ENCODE peak calls at places on chromosomes 13 and 19, in four cellular contexts. S is sigmoid colon, L is thoracic aorta, K is left ventricle myocardium inferior. C is an unnamed sample.
A peak's percentile ranks its signal among the peaks of the same experiment; 100 is the strongest.

GRCh38 chr13:92896842-92897241 is 329.8 kb upstream of the GPC6 start:
- DNase-seq in K (no peak), S (no peak), L (no peak), C (no peak)

GRCh38 chr13:20057214-20057613 is 98.7 kb downstream of the ZMYM2 start:
- DNase-seq in L (no peak), S (no peak), K (no peak), C (no peak)

GRCh38 chr13:109165417-109165904 is 536.0 kb downstream of the MYO16 start:
- DNase-seq in K (no peak), L (no peak), S (no peak), C (no peak)

GRCh38 chr13:50261502-50261901 is 246.3 kb downstream of the KCNRG start:
- DNase-seq in L (no peak), S (no peak), K (no peak), C (no peak)

GRCh38 chr19:47417746-47418594 is 1.4 kb downstream of the MEIS3 start:
- DNase-seq in S (no peak), L (no peak), K (no peak), C (no peak)

GRCh38 chr13:98535501-98536357 is 41.2 kb downstream of the STK24 start:
- DNase-seq in L (no peak), K (no peak), S (peak; percentile 38), C (no peak)

GRCh38 chr19:7395360-7395781 is 46.6 kb downstream of the ARHGEF18 start:
- DNase-seq in S (no peak), L (no peak), K (no peak), C (no peak)

GRCh38 chr13:98889419-98890079 is 88.3 kb downstream of the DOCK9 start:
- DNase-seq in K (no peak), S (no peak), L (no peak), C (no peak)

GRCh38 chr13:60583911-60584753 is 187.1 kb downstream of the TDRD3 start:
- DNase-seq in S (no peak), K (no peak), L (peak; percentile 5), C (no peak)

GRCh38 chr19:8242212-8242821 is 33.1 kb downstream of the CERS4 start:
- DNase-seq in K (no peak), S (no peak), L (no peak), C (no peak)

GRCh38 chr13:25171517-25172302 is at the start of gene AMER2:
- DNase-seq in S (peak; percentile 79), K (peak; percentile 20), L (no peak), C (no peak)

GRCh38 chr13:28489975-28490550 is 4.9 kb downstream of the FLT1 start:
- DNase-seq in S (no peak), K (no peak), L (no peak), C (no peak)

GRCh38 chr19:51689751-51690358 is 3.3 kb upstream of the SPACA6 start:
- DNase-seq in L (no peak), K (peak; percentile 53), S (peak; percentile 80), C (peak; percentile 76)

GRCh38 chr19:4187313-4188122 is 5.0 kb downstream of the ANKRD24 start:
- DNase-seq in S (no peak), L (no peak), K (no peak), C (no peak)

GRCh38 chr13:21219044-21219381 is 42.6 kb downstream of the MRPL57 start:
- DNase-seq in L (no peak), S (no peak), K (no peak), C (no peak)

GRCh38 chr13:36084131-36084530 is 47.1 kb downstream of the DCLK1 start:
- DNase-seq in K (no peak), S (no peak), L (no peak), C (no peak)

GRCh38 chr13:112447306-112447705 is 71.2 kb downstream of the SPACA7 start:
- DNase-seq in K (no peak), L (no peak), S (no peak), C (no peak)

GRCh38 chr13:25249001-25249543 is 38.2 kb downstream of the MTMR6 start:
- DNase-seq in L (no peak), K (no peak), S (no peak), C (no peak)

GRCh38 chr13:24680258-24680920 is at the start of gene ATP12A:
- DNase-seq in K (no peak), L (no peak), S (no peak), C (no peak)

GRCh38 chr13:59982631-59983382 is 180.9 kb downstream of the DIAPH3 start:
- DNase-seq in K (no peak), S (no peak), L (no peak), C (no peak)

GRCh38 chr19:16621165-16621800 is 6.7 kb downstream of the MED26 start:
- DNase-seq in L (no peak), S (no peak), K (no peak), C (no peak)

GRCh38 chr13:48192536-48192935 is 40.5 kb upstream of the ITM2B start:
- DNase-seq in K (no peak), S (no peak), L (no peak), C (no peak)

GRCh38 chr19:35309481-35310279 is 17.7 kb downstream of the MAG start:
- DNase-seq in L (no peak), K (no peak), S (no peak), C (no peak)

GRCh38 chr19:21559444-21559843 is 54.0 kb downstream of the ZNF429 start:
- DNase-seq in S (no peak), L (no peak), K (no peak), C (no peak)

GRCh38 chr13:51282322-51282721 is 57.2 kb upstream of the SERPINE3 start:
- DNase-seq in S (peak; percentile 46), K (peak; percentile 57), L (no peak), C (no peak)

GRCh38 chr13:26707122-26708006 is 53.2 kb downstream of the GPR12 start:
- DNase-seq in L (no peak), K (no peak), S (no peak), C (no peak)

GRCh38 chr19:13961826-13962737 is 9.8 kb downstream of the DCAF15 start:
- DNase-seq in K (no peak), S (no peak), L (no peak), C (no peak)

GRCh38 chr13:94678845-94679244 is 33.5 kb downstream of the SOX21 start:
- DNase-seq in L (no peak), K (no peak), S (no peak), C (no peak)

GRCh38 chr13:32443111-32443510 is 15.2 kb upstream of the N4BP2L1 start:
- DNase-seq in S (no peak), L (no peak), K (no peak), C (no peak)

GRCh38 chr19:14004619-14005380 is 1.3 kb downstream of the RFX1 start:
- DNase-seq in S (peak; percentile 79), K (peak; percentile 63), L (no peak), C (peak; percentile 86)

DNA sequence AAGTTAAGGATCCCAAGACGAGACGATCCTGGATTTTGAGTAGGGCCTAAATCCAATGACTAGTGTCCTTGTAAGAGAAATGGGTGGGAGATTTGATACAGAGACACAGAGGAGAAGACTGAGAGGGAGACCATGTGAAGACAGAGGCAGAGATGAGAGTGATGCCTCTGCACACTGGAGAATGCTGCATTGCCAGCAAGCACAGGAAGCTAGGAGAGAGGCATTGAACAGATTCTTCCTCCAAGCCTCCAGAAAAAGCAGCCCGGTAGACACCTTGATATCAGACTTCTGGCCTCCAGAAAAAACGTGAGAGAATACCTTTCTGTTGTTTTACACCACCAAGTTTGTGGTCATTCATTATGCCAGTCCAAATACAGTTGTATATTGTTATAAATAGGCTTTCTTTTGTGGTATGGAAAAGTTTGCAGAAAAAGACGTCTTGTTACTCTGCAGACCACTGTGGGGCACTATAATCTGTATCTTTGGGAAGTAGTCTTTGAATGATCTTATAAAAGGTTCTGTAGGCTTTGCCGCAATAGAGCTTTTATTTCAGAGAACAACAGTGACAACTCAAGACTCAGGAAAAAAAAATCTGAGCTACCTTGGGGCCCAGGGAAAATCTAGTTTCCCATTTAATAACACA is 17.9 kb upstream of the RFC3 start:
- DNase-seq in K (no peak), S (no peak), L (no peak), C (no peak)
- H3K4me3 ChIP-seq in K (peak overlapping the region; percentile 37), S (no peak overlapping the region), L (peak overlapping the region; percentile 21), C (no peak overlapping the region)

GRCh38 chr19:57778358-57778757 is 8.9 kb downstream of the ZNF586 start:
- DNase-seq in L (no peak), K (no peak), S (no peak), C (no peak)
- H3K9me3 ChIP-seq in L (peaks cover 84% of the 10 kb centered on the region), K (peaks cover 100% of the 10 kb centered on the region), S (peaks cover 19% of the 10 kb centered on the region), C (peaks cover 100% of the 10 kb centered on the region)

GRCh38 chr19:11560404-11560988 is 1.5 kb upstream of the ELOF1 start:
- DNase-seq in L (no peak), S (peak; percentile 66), K (no peak), C (no peak)
- H3K4me3 ChIP-seq in L (peak overlapping the region; percentile 79), S (no peak overlapping the region), K (peak overlapping the region; percentile 99), C (no peak overlapping the region)

GRCh38 chr13:113747291-113747833 is 11.7 kb upstream of the TMEM255B start:
- DNase-seq in S (no peak), L (no peak), K (no peak), C (no peak)
- H3K9me3 ChIP-seq in S (no peaks in the 10 kb centered on the region), L (no peaks in the 10 kb centered on the region), K (no peaks in the 10 kb centered on the region), C (no peaks in the 10 kb centered on the region)

GRCh38 chr19:33376931-33377557 is 3.5 kb downstream of the CEBPG start:
- DNase-seq in S (peak; percentile 28), K (no peak), L (no peak), C (no peak)
- H3K4me3 ChIP-seq in S (no peak overlapping the region), K (peak overlapping the region; percentile 24), L (no peak overlapping the region), C (no peak overlapping the region)

GRCh38 chr13:90752070-90752469 is 595.4 kb upstream of the MIR17HG start:
- DNase-seq in K (no peak), L (no peak), S (no peak), C (no peak)
- H3K9me3 ChIP-seq in K (no peaks in the 10 kb centered on the region), L (no peaks in the 10 kb centered on the region), S (no peaks in the 10 kb centered on the region), C (no peaks in the 10 kb centered on the region)

DNA sequence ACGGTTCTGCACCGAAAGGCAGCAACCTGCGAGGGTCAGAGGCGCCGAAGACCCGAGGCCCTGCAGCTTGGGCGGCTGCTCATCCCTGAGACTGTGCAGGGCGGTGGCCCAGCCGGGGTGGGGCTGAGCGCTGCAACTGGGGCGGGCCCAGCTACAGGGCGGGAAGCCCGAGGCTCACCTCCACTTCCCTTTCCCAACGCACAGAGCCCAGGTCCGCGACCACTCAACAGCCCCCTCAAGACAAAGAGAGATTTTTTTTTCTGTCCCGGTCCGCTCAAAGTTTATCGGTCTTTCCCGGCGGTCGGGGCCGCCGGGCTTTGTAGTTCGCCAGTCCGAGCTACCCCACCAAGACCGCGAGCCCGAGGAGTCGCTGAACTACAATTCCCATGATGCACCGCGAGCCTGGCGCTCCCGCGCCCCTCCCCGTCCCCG is 573 bp downstream of the KATNAL1 start:
- DNase-seq in K (peak; percentile 93), L (peak; percentile 88), S (peak; percentile 97), C (peak; percentile 94)
- H3K4me3 ChIP-seq in K (peak overlapping the region; percentile 89), L (peak overlapping the region; percentile 97), S (peak overlapping the region; percentile 82), C (peak overlapping the region; percentile 93)

GRCh38 chr19:31527443-31527842 is 178.2 kb upstream of the TSHZ3 start:
- DNase-seq in L (no peak), K (no peak), S (no peak), C (no peak)
- H3K9me3 ChIP-seq in L (peaks cover 6% of the 10 kb centered on the region), K (peaks cover 42% of the 10 kb centered on the region), S (peaks cover 6% of the 10 kb centered on the region), C (peaks cover 7% of the 10 kb centered on the region)

GRCh38 chr19:40798223-40798996 is 581 bp upstream of the EGLN2 start:
- DNase-seq in L (peak; percentile 100), S (peak; percentile 100), K (peak; percentile 100), C (peak; percentile 100)
- H3K4me3 ChIP-seq in L (peak overlapping the region; percentile 73), S (peak overlapping the region; percentile 78), K (peak overlapping the region; percentile 97), C (peak overlapping the region; percentile 99)

DNA sequence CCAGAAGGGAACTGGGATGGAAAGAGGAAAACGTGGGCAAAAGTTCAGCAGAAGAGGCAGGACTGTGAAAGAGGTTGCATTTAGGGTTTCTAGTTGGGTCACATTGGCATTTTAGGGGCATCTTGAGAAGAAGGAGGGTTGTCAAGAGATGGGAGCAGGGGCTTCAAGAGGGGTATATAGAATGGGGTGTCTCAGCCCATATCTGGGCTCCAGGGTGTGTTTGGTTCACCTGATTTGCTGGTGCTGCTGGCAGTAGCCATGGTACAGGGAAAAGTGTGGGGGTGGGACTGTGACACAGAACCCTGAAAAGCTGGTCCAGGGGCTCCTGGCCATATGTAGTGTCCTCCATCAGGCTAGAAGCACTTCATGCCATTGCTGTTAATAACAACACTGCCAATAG is 22.5 kb downstream of the MAST3 start:
- DNase-seq in L (no peak), S (no peak), K (no peak), C (no peak)
- H3K9me3 ChIP-seq in L (no peaks in the 10 kb centered on the region), S (no peaks in the 10 kb centered on the region), K (no peaks in the 10 kb centered on the region), C (no peaks in the 10 kb centered on the region)